ENCODE peak calls at places on chromosomes 6 and 20, in nine cellular contexts. One of them, this sample, is unnamed.

GRCh38 chr20:19735446-19735845 is 22.6 kb upstream of the RIN2 start:
- DNase-seq in neural crest cell: no peak
- DNase-seq in lower leg skin: peak
- DNase-seq in AG08395: peak
- DNase-seq in activated T-cell treated with anti-CD3 and anti-CD28 coated beads for 1 hour: no peak
- DNase-seq in astrocyte of the spinal cord: peak
- DNase-seq in activated T-helper 2 cell treated with anti-CD3 and anti-CD28 coated beads, Interferon-gamma antibody, Interleukin-2, Interleukin-4, amounts not matched to agents 10 μg/mL and 5 μg/mL and 100 μg/mL, durations not matched to agents 14 hours and 24 hours and 36 hours: no peak
- DNase-seq in brain microvascular endothelial cell: peak
- DNase-seq in amniotic stem cell: peak
- DNase-seq in this sample: peak

GRCh38 chr20:36773123-36773547 is 428 bp downstream of the DSN1 start:
- DNase-seq in neural crest cell: no peak
- DNase-seq in lower leg skin: no peak
- DNase-seq in AG08395: no peak
- DNase-seq in activated T-cell treated with anti-CD3 and anti-CD28 coated beads for 1 hour: no peak
- DNase-seq in astrocyte of the spinal cord: peak
- DNase-seq in activated T-helper 2 cell treated with anti-CD3 and anti-CD28 coated beads, Interferon-gamma antibody, Interleukin-2, Interleukin-4, amounts not matched to agents 10 μg/mL and 5 μg/mL and 100 μg/mL, durations not matched to agents 14 hours and 24 hours and 36 hours: no peak
- DNase-seq in brain microvascular endothelial cell: no peak
- DNase-seq in amniotic stem cell: no peak
- DNase-seq in this sample: no peak

GRCh38 chr20:50233325-50234212 is 42.9 kb downstream of the CEBPB start:
- DNase-seq in neural crest cell: no peak
- DNase-seq in lower leg skin: no peak
- DNase-seq in AG08395: no peak
- DNase-seq in activated T-cell treated with anti-CD3 and anti-CD28 coated beads for 1 hour: no peak
- DNase-seq in astrocyte of the spinal cord: no peak
- DNase-seq in activated T-helper 2 cell treated with anti-CD3 and anti-CD28 coated beads, Interferon-gamma antibody, Interleukin-2, Interleukin-4, amounts not matched to agents 10 μg/mL and 5 μg/mL and 100 μg/mL, durations not matched to agents 14 hours and 24 hours and 36 hours: no peak
- DNase-seq in brain microvascular endothelial cell: no peak
- DNase-seq in amniotic stem cell: no peak
- DNase-seq in this sample: no peak

GRCh38 chr6:31614674-31615578 is at the start of gene AIF1:
- DNase-seq in neural crest cell: no peak
- DNase-seq in lower leg skin: no peak
- DNase-seq in AG08395: no peak
- DNase-seq in activated T-cell treated with anti-CD3 and anti-CD28 coated beads for 1 hour: no peak
- DNase-seq in astrocyte of the spinal cord: no peak
- DNase-seq in activated T-helper 2 cell treated with anti-CD3 and anti-CD28 coated beads, Interferon-gamma antibody, Interleukin-2, Interleukin-4, amounts not matched to agents 10 μg/mL and 5 μg/mL and 100 μg/mL, durations not matched to agents 14 hours and 24 hours and 36 hours: no peak
- DNase-seq in brain microvascular endothelial cell: no peak
- DNase-seq in amniotic stem cell: no peak
- DNase-seq in this sample: no peak

GRCh38 chr6:100490065-100490464 is 25.3 kb upstream of the SIM1 start:
- DNase-seq in neural crest cell: no peak
- DNase-seq in lower leg skin: no peak
- DNase-seq in AG08395: no peak
- DNase-seq in activated T-cell treated with anti-CD3 and anti-CD28 coated beads for 1 hour: no peak
- DNase-seq in astrocyte of the spinal cord: no peak
- DNase-seq in activated T-helper 2 cell treated with anti-CD3 and anti-CD28 coated beads, Interferon-gamma antibody, Interleukin-2, Interleukin-4, amounts not matched to agents 10 μg/mL and 5 μg/mL and 100 μg/mL, durations not matched to agents 14 hours and 24 hours and 36 hours: no peak
- DNase-seq in brain microvascular endothelial cell: no peak
- DNase-seq in amniotic stem cell: no peak
- DNase-seq in this sample: no peak

GRCh38 chr20:34420146-34420545 is 57.1 kb downstream of the ITCH start:
- DNase-seq in neural crest cell: no peak
- DNase-seq in lower leg skin: no peak
- DNase-seq in AG08395: no peak
- DNase-seq in activated T-cell treated with anti-CD3 and anti-CD28 coated beads for 1 hour: no peak
- DNase-seq in astrocyte of the spinal cord: no peak
- DNase-seq in activated T-helper 2 cell treated with anti-CD3 and anti-CD28 coated beads, Interferon-gamma antibody, Interleukin-2, Interleukin-4, amounts not matched to agents 10 μg/mL and 5 μg/mL and 100 μg/mL, durations not matched to agents 14 hours and 24 hours and 36 hours: no peak
- DNase-seq in brain microvascular endothelial cell: no peak
- DNase-seq in amniotic stem cell: no peak
- DNase-seq in this sample: no peak

GRCh38 chr6:147651249-147652063 is 143.0 kb downstream of the SAMD5 start:
- DNase-seq in neural crest cell: no peak
- DNase-seq in lower leg skin: no peak
- DNase-seq in AG08395: peak
- DNase-seq in activated T-cell treated with anti-CD3 and anti-CD28 coated beads for 1 hour: no peak
- DNase-seq in astrocyte of the spinal cord: no peak
- DNase-seq in activated T-helper 2 cell treated with anti-CD3 and anti-CD28 coated beads, Interferon-gamma antibody, Interleukin-2, Interleukin-4, amounts not matched to agents 10 μg/mL and 5 μg/mL and 100 μg/mL, durations not matched to agents 14 hours and 24 hours and 36 hours: no peak
- DNase-seq in brain microvascular endothelial cell: peak
- DNase-seq in amniotic stem cell: no peak
- DNase-seq in this sample: no peak

GRCh38 chr6:17454316-17455005 is 61.1 kb downstream of the CAP2 start:
- DNase-seq in neural crest cell: no peak
- DNase-seq in lower leg skin: no peak
- DNase-seq in AG08395: peak
- DNase-seq in activated T-cell treated with anti-CD3 and anti-CD28 coated beads for 1 hour: no peak
- DNase-seq in astrocyte of the spinal cord: no peak
- DNase-seq in activated T-helper 2 cell treated with anti-CD3 and anti-CD28 coated beads, Interferon-gamma antibody, Interleukin-2, Interleukin-4, amounts not matched to agents 10 μg/mL and 5 μg/mL and 100 μg/mL, durations not matched to agents 14 hours and 24 hours and 36 hours: no peak
- DNase-seq in brain microvascular endothelial cell: peak
- DNase-seq in amniotic stem cell: peak
- DNase-seq in this sample: no peak

GRCh38 chr20:48782901-48783308 is 44.9 kb downstream of the PREX1 start:
- DNase-seq in neural crest cell: no peak
- DNase-seq in lower leg skin: no peak
- DNase-seq in AG08395: no peak
- DNase-seq in activated T-cell treated with anti-CD3 and anti-CD28 coated beads for 1 hour: no peak
- DNase-seq in astrocyte of the spinal cord: no peak
- DNase-seq in activated T-helper 2 cell treated with anti-CD3 and anti-CD28 coated beads, Interferon-gamma antibody, Interleukin-2, Interleukin-4, amounts not matched to agents 10 μg/mL and 5 μg/mL and 100 μg/mL, durations not matched to agents 14 hours and 24 hours and 36 hours: no peak
- DNase-seq in brain microvascular endothelial cell: no peak
- DNase-seq in amniotic stem cell: no peak
- DNase-seq in this sample: no peak

GRCh38 chr6:39553029-39553428 is 172.2 kb downstream of the KIF6 start:
- DNase-seq in neural crest cell: no peak
- DNase-seq in lower leg skin: no peak
- DNase-seq in AG08395: no peak
- DNase-seq in activated T-cell treated with anti-CD3 and anti-CD28 coated beads for 1 hour: no peak
- DNase-seq in astrocyte of the spinal cord: peak
- DNase-seq in activated T-helper 2 cell treated with anti-CD3 and anti-CD28 coated beads, Interferon-gamma antibody, Interleukin-2, Interleukin-4, amounts not matched to agents 10 μg/mL and 5 μg/mL and 100 μg/mL, durations not matched to agents 14 hours and 24 hours and 36 hours: no peak
- DNase-seq in brain microvascular endothelial cell: peak
- DNase-seq in amniotic stem cell: no peak
- DNase-seq in this sample: no peak

GRCh38 chr6:16047435-16047834 is 81.5 kb upstream of the MYLIP start:
- DNase-seq in neural crest cell: no peak
- DNase-seq in lower leg skin: no peak
- DNase-seq in AG08395: no peak
- DNase-seq in activated T-cell treated with anti-CD3 and anti-CD28 coated beads for 1 hour: no peak
- DNase-seq in astrocyte of the spinal cord: no peak
- DNase-seq in activated T-helper 2 cell treated with anti-CD3 and anti-CD28 coated beads, Interferon-gamma antibody, Interleukin-2, Interleukin-4, amounts not matched to agents 10 μg/mL and 5 μg/mL and 100 μg/mL, durations not matched to agents 14 hours and 24 hours and 36 hours: no peak
- DNase-seq in brain microvascular endothelial cell: no peak
- DNase-seq in amniotic stem cell: no peak
- DNase-seq in this sample: no peak

GRCh38 chr20:49631074-49631716 is 63.3 kb upstream of the PTGIS start:
- DNase-seq in neural crest cell: no peak
- DNase-seq in lower leg skin: no peak
- DNase-seq in AG08395: no peak
- DNase-seq in activated T-cell treated with anti-CD3 and anti-CD28 coated beads for 1 hour: no peak
- DNase-seq in astrocyte of the spinal cord: no peak
- DNase-seq in activated T-helper 2 cell treated with anti-CD3 and anti-CD28 coated beads, Interferon-gamma antibody, Interleukin-2, Interleukin-4, amounts not matched to agents 10 μg/mL and 5 μg/mL and 100 μg/mL, durations not matched to agents 14 hours and 24 hours and 36 hours: no peak
- DNase-seq in brain microvascular endothelial cell: no peak
- DNase-seq in amniotic stem cell: no peak
- DNase-seq in this sample: no peak

GRCh38 chr6:37867756-37868446 is 48.4 kb downstream of the ZFAND3 start:
- DNase-seq in neural crest cell: no peak
- DNase-seq in lower leg skin: no peak
- DNase-seq in AG08395: no peak
- DNase-seq in activated T-cell treated with anti-CD3 and anti-CD28 coated beads for 1 hour: no peak
- DNase-seq in astrocyte of the spinal cord: no peak
- DNase-seq in activated T-helper 2 cell treated with anti-CD3 and anti-CD28 coated beads, Interferon-gamma antibody, Interleukin-2, Interleukin-4, amounts not matched to agents 10 μg/mL and 5 μg/mL and 100 μg/mL, durations not matched to agents 14 hours and 24 hours and 36 hours: no peak
- DNase-seq in brain microvascular endothelial cell: no peak
- DNase-seq in amniotic stem cell: no peak
- DNase-seq in this sample: no peak

GRCh38 chr20:6831461-6831860 is 64.0 kb downstream of the BMP2 start:
- DNase-seq in neural crest cell: no peak
- DNase-seq in lower leg skin: no peak
- DNase-seq in AG08395: no peak
- DNase-seq in activated T-cell treated with anti-CD3 and anti-CD28 coated beads for 1 hour: no peak
- DNase-seq in astrocyte of the spinal cord: no peak
- DNase-seq in activated T-helper 2 cell treated with anti-CD3 and anti-CD28 coated beads, Interferon-gamma antibody, Interleukin-2, Interleukin-4, amounts not matched to agents 10 μg/mL and 5 μg/mL and 100 μg/mL, durations not matched to agents 14 hours and 24 hours and 36 hours: no peak
- DNase-seq in brain microvascular endothelial cell: no peak
- DNase-seq in amniotic stem cell: no peak
- DNase-seq in this sample: no peak

GRCh38 chr6:46440133-46440532 is 51.1 kb downstream of the RCAN2 start:
- DNase-seq in neural crest cell: no peak
- DNase-seq in lower leg skin: no peak
- DNase-seq in AG08395: peak
- DNase-seq in activated T-cell treated with anti-CD3 and anti-CD28 coated beads for 1 hour: no peak
- DNase-seq in astrocyte of the spinal cord: peak
- DNase-seq in activated T-helper 2 cell treated with anti-CD3 and anti-CD28 coated beads, Interferon-gamma antibody, Interleukin-2, Interleukin-4, amounts not matched to agents 10 μg/mL and 5 μg/mL and 100 μg/mL, durations not matched to agents 14 hours and 24 hours and 36 hours: no peak
- DNase-seq in brain microvascular endothelial cell: no peak
- DNase-seq in amniotic stem cell: peak
- DNase-seq in this sample: no peak

GRCh38 chr6:79301290-79301689 is 66.8 kb upstream of the HMGN3 start:
- DNase-seq in neural crest cell: no peak
- DNase-seq in lower leg skin: no peak
- DNase-seq in AG08395: no peak
- DNase-seq in activated T-cell treated with anti-CD3 and anti-CD28 coated beads for 1 hour: no peak
- DNase-seq in astrocyte of the spinal cord: no peak
- DNase-seq in activated T-helper 2 cell treated with anti-CD3 and anti-CD28 coated beads, Interferon-gamma antibody, Interleukin-2, Interleukin-4, amounts not matched to agents 10 μg/mL and 5 μg/mL and 100 μg/mL, durations not matched to agents 14 hours and 24 hours and 36 hours: no peak
- DNase-seq in brain microvascular endothelial cell: no peak
- DNase-seq in amniotic stem cell: no peak
- DNase-seq in this sample: no peak

GRCh38 chr20:8414611-8415274 is 282.7 kb downstream of the PLCB1 start:
- DNase-seq in neural crest cell: no peak
- DNase-seq in lower leg skin: no peak
- DNase-seq in AG08395: peak
- DNase-seq in activated T-cell treated with anti-CD3 and anti-CD28 coated beads for 1 hour: no peak
- DNase-seq in astrocyte of the spinal cord: peak
- DNase-seq in activated T-helper 2 cell treated with anti-CD3 and anti-CD28 coated beads, Interferon-gamma antibody, Interleukin-2, Interleukin-4, amounts not matched to agents 10 μg/mL and 5 μg/mL and 100 μg/mL, durations not matched to agents 14 hours and 24 hours and 36 hours: no peak
- DNase-seq in brain microvascular endothelial cell: peak
- DNase-seq in amniotic stem cell: no peak
- DNase-seq in this sample: no peak

GRCh38 chr20:3010985-3011723 is 32.3 kb upstream of the GNRH2 start:
- DNase-seq in neural crest cell: no peak
- DNase-seq in lower leg skin: no peak
- DNase-seq in AG08395: peak
- DNase-seq in activated T-cell treated with anti-CD3 and anti-CD28 coated beads for 1 hour: no peak
- DNase-seq in astrocyte of the spinal cord: peak
- DNase-seq in activated T-helper 2 cell treated with anti-CD3 and anti-CD28 coated beads, Interferon-gamma antibody, Interleukin-2, Interleukin-4, amounts not matched to agents 10 μg/mL and 5 μg/mL and 100 μg/mL, durations not matched to agents 14 hours and 24 hours and 36 hours: no peak
- DNase-seq in brain microvascular endothelial cell: peak
- DNase-seq in amniotic stem cell: no peak
- DNase-seq in this sample: no peak

GRCh38 chr6:138372711-138373463 is 4.8 kb upstream of the SMIM28 start:
- DNase-seq in neural crest cell: no peak
- DNase-seq in lower leg skin: no peak
- DNase-seq in AG08395: peak
- DNase-seq in activated T-cell treated with anti-CD3 and anti-CD28 coated beads for 1 hour: no peak
- DNase-seq in astrocyte of the spinal cord: peak
- DNase-seq in activated T-helper 2 cell treated with anti-CD3 and anti-CD28 coated beads, Interferon-gamma antibody, Interleukin-2, Interleukin-4, amounts not matched to agents 10 μg/mL and 5 μg/mL and 100 μg/mL, durations not matched to agents 14 hours and 24 hours and 36 hours: no peak
- DNase-seq in brain microvascular endothelial cell: peak
- DNase-seq in amniotic stem cell: no peak
- DNase-seq in this sample: no peak

GRCh38 chr20:22490287-22491187 is 93.8 kb downstream of the FOXA2 start:
- DNase-seq in neural crest cell: no peak
- DNase-seq in lower leg skin: no peak
- DNase-seq in AG08395: no peak
- DNase-seq in activated T-cell treated with anti-CD3 and anti-CD28 coated beads for 1 hour: no peak
- DNase-seq in astrocyte of the spinal cord: no peak
- DNase-seq in activated T-helper 2 cell treated with anti-CD3 and anti-CD28 coated beads, Interferon-gamma antibody, Interleukin-2, Interleukin-4, amounts not matched to agents 10 μg/mL and 5 μg/mL and 100 μg/mL, durations not matched to agents 14 hours and 24 hours and 36 hours: no peak
- DNase-seq in brain microvascular endothelial cell: no peak
- DNase-seq in amniotic stem cell: no peak
- DNase-seq in this sample: peak

GRCh38 chr6:20364327-20364726 is 37.4 kb upstream of the E2F3 start:
- DNase-seq in neural crest cell: no peak
- DNase-seq in lower leg skin: no peak
- DNase-seq in AG08395: no peak
- DNase-seq in activated T-cell treated with anti-CD3 and anti-CD28 coated beads for 1 hour: no peak
- DNase-seq in astrocyte of the spinal cord: no peak
- DNase-seq in activated T-helper 2 cell treated with anti-CD3 and anti-CD28 coated beads, Interferon-gamma antibody, Interleukin-2, Interleukin-4, amounts not matched to agents 10 μg/mL and 5 μg/mL and 100 μg/mL, durations not matched to agents 14 hours and 24 hours and 36 hours: no peak
- DNase-seq in brain microvascular endothelial cell: no peak
- DNase-seq in amniotic stem cell: no peak
- DNase-seq in this sample: no peak

GRCh38 chr6:16712250-16712930 is 48.9 kb downstream of the ATXN1 start:
- DNase-seq in neural crest cell: no peak
- DNase-seq in lower leg skin: peak
- DNase-seq in AG08395: no peak
- DNase-seq in activated T-cell treated with anti-CD3 and anti-CD28 coated beads for 1 hour: no peak
- DNase-seq in astrocyte of the spinal cord: no peak
- DNase-seq in activated T-helper 2 cell treated with anti-CD3 and anti-CD28 coated beads, Interferon-gamma antibody, Interleukin-2, Interleukin-4, amounts not matched to agents 10 μg/mL and 5 μg/mL and 100 μg/mL, durations not matched to agents 14 hours and 24 hours and 36 hours: no peak
- DNase-seq in brain microvascular endothelial cell: no peak
- DNase-seq in amniotic stem cell: no peak
- DNase-seq in this sample: no peak

GRCh38 chr6:4155848-4156466 is 20.6 kb upstream of the ECI2 start:
- DNase-seq in neural crest cell: peak
- DNase-seq in lower leg skin: peak
- DNase-seq in AG08395: peak
- DNase-seq in activated T-cell treated with anti-CD3 and anti-CD28 coated beads for 1 hour: peak
- DNase-seq in astrocyte of the spinal cord: peak
- DNase-seq in activated T-helper 2 cell treated with anti-CD3 and anti-CD28 coated beads, Interferon-gamma antibody, Interleukin-2, Interleukin-4, amounts not matched to agents 10 μg/mL and 5 μg/mL and 100 μg/mL, durations not matched to agents 14 hours and 24 hours and 36 hours: peak
- DNase-seq in brain microvascular endothelial cell: peak
- DNase-seq in amniotic stem cell: peak
- DNase-seq in this sample: peak

GRCh38 chr6:140670013-140670412 is 1295.6 kb upstream of the CITED2 start:
- DNase-seq in neural crest cell: no peak
- DNase-seq in lower leg skin: no peak
- DNase-seq in AG08395: peak
- DNase-seq in activated T-cell treated with anti-CD3 and anti-CD28 coated beads for 1 hour: no peak
- DNase-seq in astrocyte of the spinal cord: peak
- DNase-seq in activated T-helper 2 cell treated with anti-CD3 and anti-CD28 coated beads, Interferon-gamma antibody, Interleukin-2, Interleukin-4, amounts not matched to agents 10 μg/mL and 5 μg/mL and 100 μg/mL, durations not matched to agents 14 hours and 24 hours and 36 hours: no peak
- DNase-seq in brain microvascular endothelial cell: no peak
- DNase-seq in amniotic stem cell: no peak
- DNase-seq in this sample: no peak

GRCh38 chr6:29970711-29971110 is 28.4 kb downstream of the HLA-A start:
- DNase-seq in neural crest cell: no peak
- DNase-seq in lower leg skin: peak
- DNase-seq in AG08395: no peak
- DNase-seq in activated T-cell treated with anti-CD3 and anti-CD28 coated beads for 1 hour: no peak
- DNase-seq in astrocyte of the spinal cord: no peak
- DNase-seq in activated T-helper 2 cell treated with anti-CD3 and anti-CD28 coated beads, Interferon-gamma antibody, Interleukin-2, Interleukin-4, amounts not matched to agents 10 μg/mL and 5 μg/mL and 100 μg/mL, durations not matched to agents 14 hours and 24 hours and 36 hours: no peak
- DNase-seq in brain microvascular endothelial cell: no peak
- DNase-seq in amniotic stem cell: no peak
- DNase-seq in this sample: no peak

GRCh38 chr6:35360349-35361138 is 18.2 kb downstream of the PPARD start:
- DNase-seq in neural crest cell: no peak
- DNase-seq in lower leg skin: peak
- DNase-seq in AG08395: no peak
- DNase-seq in activated T-cell treated with anti-CD3 and anti-CD28 coated beads for 1 hour: no peak
- DNase-seq in astrocyte of the spinal cord: no peak
- DNase-seq in activated T-helper 2 cell treated with anti-CD3 and anti-CD28 coated beads, Interferon-gamma antibody, Interleukin-2, Interleukin-4, amounts not matched to agents 10 μg/mL and 5 μg/mL and 100 μg/mL, durations not matched to agents 14 hours and 24 hours and 36 hours: no peak
- DNase-seq in brain microvascular endothelial cell: no peak
- DNase-seq in amniotic stem cell: no peak
- DNase-seq in this sample: no peak

GRCh38 chr20:25364180-25364788 is 26.4 kb downstream of the ABHD12 start:
- DNase-seq in neural crest cell: no peak
- DNase-seq in lower leg skin: no peak
- DNase-seq in AG08395: no peak
- DNase-seq in activated T-cell treated with anti-CD3 and anti-CD28 coated beads for 1 hour: no peak
- DNase-seq in astrocyte of the spinal cord: peak
- DNase-seq in activated T-helper 2 cell treated with anti-CD3 and anti-CD28 coated beads, Interferon-gamma antibody, Interleukin-2, Interleukin-4, amounts not matched to agents 10 μg/mL and 5 μg/mL and 100 μg/mL, durations not matched to agents 14 hours and 24 hours and 36 hours: no peak
- DNase-seq in brain microvascular endothelial cell: peak
- DNase-seq in amniotic stem cell: no peak
- DNase-seq in this sample: no peak

GRCh38 chr20:21615617-21616080 is 89.8 kb upstream of the PAX1 start:
- DNase-seq in neural crest cell: peak
- DNase-seq in lower leg skin: no peak
- DNase-seq in AG08395: peak
- DNase-seq in activated T-cell treated with anti-CD3 and anti-CD28 coated beads for 1 hour: peak
- DNase-seq in astrocyte of the spinal cord: peak
- DNase-seq in activated T-helper 2 cell treated with anti-CD3 and anti-CD28 coated beads, Interferon-gamma antibody, Interleukin-2, Interleukin-4, amounts not matched to agents 10 μg/mL and 5 μg/mL and 100 μg/mL, durations not matched to agents 14 hours and 24 hours and 36 hours: peak
- DNase-seq in brain microvascular endothelial cell: peak
- DNase-seq in amniotic stem cell: peak
- DNase-seq in this sample: peak

GRCh38 chr6:116877743-116878142 is 701 bp downstream of the RFX6 start:
- DNase-seq in neural crest cell: no peak
- DNase-seq in lower leg skin: no peak
- DNase-seq in AG08395: no peak
- DNase-seq in activated T-cell treated with anti-CD3 and anti-CD28 coated beads for 1 hour: no peak
- DNase-seq in astrocyte of the spinal cord: no peak
- DNase-seq in activated T-helper 2 cell treated with anti-CD3 and anti-CD28 coated beads, Interferon-gamma antibody, Interleukin-2, Interleukin-4, amounts not matched to agents 10 μg/mL and 5 μg/mL and 100 μg/mL, durations not matched to agents 14 hours and 24 hours and 36 hours: no peak
- DNase-seq in brain microvascular endothelial cell: no peak
- DNase-seq in amniotic stem cell: no peak
- DNase-seq in this sample: no peak

GRCh38 chr6:1604347-1604990 is 5.2 kb upstream of the FOXC1 start:
- DNase-seq in neural crest cell: peak
- DNase-seq in lower leg skin: no peak
- DNase-seq in AG08395: peak
- DNase-seq in activated T-cell treated with anti-CD3 and anti-CD28 coated beads for 1 hour: peak
- DNase-seq in astrocyte of the spinal cord: peak
- DNase-seq in activated T-helper 2 cell treated with anti-CD3 and anti-CD28 coated beads, Interferon-gamma antibody, Interleukin-2, Interleukin-4, amounts not matched to agents 10 μg/mL and 5 μg/mL and 100 μg/mL, durations not matched to agents 14 hours and 24 hours and 36 hours: peak
- DNase-seq in brain microvascular endothelial cell: no peak
- DNase-seq in amniotic stem cell: no peak
- DNase-seq in this sample: peak

GRCh38 chr6:147438758-147439528 is 69.5 kb upstream of the SAMD5 start:
- DNase-seq in neural crest cell: no peak
- DNase-seq in lower leg skin: no peak
- DNase-seq in AG08395: no peak
- DNase-seq in activated T-cell treated with anti-CD3 and anti-CD28 coated beads for 1 hour: no peak
- DNase-seq in astrocyte of the spinal cord: no peak
- DNase-seq in activated T-helper 2 cell treated with anti-CD3 and anti-CD28 coated beads, Interferon-gamma antibody, Interleukin-2, Interleukin-4, amounts not matched to agents 10 μg/mL and 5 μg/mL and 100 μg/mL, durations not matched to agents 14 hours and 24 hours and 36 hours: no peak
- DNase-seq in brain microvascular endothelial cell: no peak
- DNase-seq in amniotic stem cell: no peak
- DNase-seq in this sample: no peak

This sample was measured in colonic mucosa.